ENCODE peak calls at places on chromosomes 5 and 9, in nine cellular contexts. One of them, this sample, is unnamed.

GRCh38 chr5:82406200-82406773 is 128.1 kb upstream of the RPS23 start:
- DNase-seq in skeletal muscle cell: peak; percentile 99
- DNase-seq in SHP77: peak; percentile 14
- DNase-seq in A549: no peak
- DNase-seq in amygdala: no peak
- DNase-seq in NCI-H510A treated with DMSO at 0.1 percent for 48 hours: no peak
- DNase-seq in HEK293T: peak; percentile 60
- DNase-seq in stimulated activated CD8-positive, alpha-beta memory T cell treated with anti-CD3 and anti-CD28 coated beads, Interleukin-15, amount 100 ng/mL, for 4 hours: no peak
- DNase-seq in left lobe of liver: no peak
- DNase-seq in this sample: no peak

GRCh38 chr9:108434502-108434901 is 421.3 kb downstream of the ACTL7B start:
- DNase-seq in skeletal muscle cell: peak; percentile 39
- DNase-seq in SHP77: no peak
- DNase-seq in A549: no peak
- DNase-seq in amygdala: no peak
- DNase-seq in NCI-H510A treated with DMSO at 0.1 percent for 48 hours: no peak
- DNase-seq in HEK293T: no peak
- DNase-seq in stimulated activated CD8-positive, alpha-beta memory T cell treated with anti-CD3 and anti-CD28 coated beads, Interleukin-15, amount 100 ng/mL, for 4 hours: no peak
- DNase-seq in left lobe of liver: no peak
- DNase-seq in this sample: no peak

GRCh38 chr9:102054811-102055210 is 316.4 kb upstream of the GRIN3A start:
- DNase-seq in skeletal muscle cell: no peak
- DNase-seq in SHP77: no peak
- DNase-seq in A549: no peak
- DNase-seq in amygdala: no peak
- DNase-seq in NCI-H510A treated with DMSO at 0.1 percent for 48 hours: no peak
- DNase-seq in HEK293T: no peak
- DNase-seq in stimulated activated CD8-positive, alpha-beta memory T cell treated with anti-CD3 and anti-CD28 coated beads, Interleukin-15, amount 100 ng/mL, for 4 hours: no peak
- DNase-seq in left lobe of liver: no peak
- DNase-seq in this sample: no peak

GRCh38 chr9:87950765-87951488 is 23.4 kb downstream of the CDK20 start:
- DNase-seq in skeletal muscle cell: no peak
- DNase-seq in SHP77: peak; percentile 19
- DNase-seq in A549: peak; percentile 31
- DNase-seq in amygdala: no peak
- DNase-seq in NCI-H510A treated with DMSO at 0.1 percent for 48 hours: no peak
- DNase-seq in HEK293T: peak; percentile 67
- DNase-seq in stimulated activated CD8-positive, alpha-beta memory T cell treated with anti-CD3 and anti-CD28 coated beads, Interleukin-15, amount 100 ng/mL, for 4 hours: no peak
- DNase-seq in left lobe of liver: no peak
- DNase-seq in this sample: peak; percentile 52

GRCh38 chr9:137672907-137673791 is 54.3 kb downstream of the EHMT1 start:
- DNase-seq in skeletal muscle cell: peak; percentile 41
- DNase-seq in SHP77: peak; percentile 49
- DNase-seq in A549: peak; percentile 67
- DNase-seq in amygdala: no peak
- DNase-seq in NCI-H510A treated with DMSO at 0.1 percent for 48 hours: peak; percentile 84
- DNase-seq in HEK293T: peak; percentile 70
- DNase-seq in stimulated activated CD8-positive, alpha-beta memory T cell treated with anti-CD3 and anti-CD28 coated beads, Interleukin-15, amount 100 ng/mL, for 4 hours: no peak
- DNase-seq in left lobe of liver: no peak
- DNase-seq in this sample: peak; percentile 85

GRCh38 chr9:126624453-126624872 is 10.7 kb downstream of the LMX1B start:
- DNase-seq in skeletal muscle cell: no peak
- DNase-seq in SHP77: no peak
- DNase-seq in A549: no peak
- DNase-seq in amygdala: no peak
- DNase-seq in NCI-H510A treated with DMSO at 0.1 percent for 48 hours: no peak
- DNase-seq in HEK293T: no peak
- DNase-seq in stimulated activated CD8-positive, alpha-beta memory T cell treated with anti-CD3 and anti-CD28 coated beads, Interleukin-15, amount 100 ng/mL, for 4 hours: no peak
- DNase-seq in left lobe of liver: no peak
- DNase-seq in this sample: no peak

GRCh38 chr5:158958048-158958994 is 141.4 kb downstream of the EBF1 start:
- DNase-seq in skeletal muscle cell: no peak
- DNase-seq in SHP77: no peak
- DNase-seq in A549: no peak
- DNase-seq in amygdala: no peak
- DNase-seq in NCI-H510A treated with DMSO at 0.1 percent for 48 hours: no peak
- DNase-seq in HEK293T: no peak
- DNase-seq in stimulated activated CD8-positive, alpha-beta memory T cell treated with anti-CD3 and anti-CD28 coated beads, Interleukin-15, amount 100 ng/mL, for 4 hours: no peak
- DNase-seq in left lobe of liver: no peak
- DNase-seq in this sample: no peak

GRCh38 chr9:4301302-4301701 is 1.4 kb upstream of the GLIS3 start:
- DNase-seq in skeletal muscle cell: peak; percentile 97
- DNase-seq in SHP77: no peak
- DNase-seq in A549: no peak
- DNase-seq in amygdala: no peak
- DNase-seq in NCI-H510A treated with DMSO at 0.1 percent for 48 hours: no peak
- DNase-seq in HEK293T: no peak
- DNase-seq in stimulated activated CD8-positive, alpha-beta memory T cell treated with anti-CD3 and anti-CD28 coated beads, Interleukin-15, amount 100 ng/mL, for 4 hours: no peak
- DNase-seq in left lobe of liver: no peak
- DNase-seq in this sample: no peak

GRCh38 chr5:402615-403359 is 40.2 kb upstream of the EXOC3 start:
- DNase-seq in skeletal muscle cell: no peak
- DNase-seq in SHP77: no peak
- DNase-seq in A549: no peak
- DNase-seq in amygdala: no peak
- DNase-seq in NCI-H510A treated with DMSO at 0.1 percent for 48 hours: no peak
- DNase-seq in HEK293T: no peak
- DNase-seq in stimulated activated CD8-positive, alpha-beta memory T cell treated with anti-CD3 and anti-CD28 coated beads, Interleukin-15, amount 100 ng/mL, for 4 hours: no peak
- DNase-seq in left lobe of liver: no peak
- DNase-seq in this sample: no peak

GRCh38 chr5:149039501-149039900 is 23.4 kb downstream of the SH3TC2 start:
- DNase-seq in skeletal muscle cell: no peak
- DNase-seq in SHP77: no peak
- DNase-seq in A549: no peak
- DNase-seq in amygdala: no peak
- DNase-seq in NCI-H510A treated with DMSO at 0.1 percent for 48 hours: no peak
- DNase-seq in HEK293T: no peak
- DNase-seq in stimulated activated CD8-positive, alpha-beta memory T cell treated with anti-CD3 and anti-CD28 coated beads, Interleukin-15, amount 100 ng/mL, for 4 hours: no peak
- DNase-seq in left lobe of liver: no peak
- DNase-seq in this sample: no peak

GRCh38 chr5:172602712-172603289 is 38.3 kb upstream of the NEURL1B start:
- DNase-seq in skeletal muscle cell: no peak
- DNase-seq in SHP77: no peak
- DNase-seq in A549: no peak
- DNase-seq in amygdala: no peak
- DNase-seq in NCI-H510A treated with DMSO at 0.1 percent for 48 hours: no peak
- DNase-seq in HEK293T: no peak
- DNase-seq in stimulated activated CD8-positive, alpha-beta memory T cell treated with anti-CD3 and anti-CD28 coated beads, Interleukin-15, amount 100 ng/mL, for 4 hours: no peak
- DNase-seq in left lobe of liver: no peak
- DNase-seq in this sample: no peak

GRCh38 chr9:89935115-89935514 is 330.3 kb downstream of the GADD45G start:
- DNase-seq in skeletal muscle cell: no peak
- DNase-seq in SHP77: no peak
- DNase-seq in A549: no peak
- DNase-seq in amygdala: no peak
- DNase-seq in NCI-H510A treated with DMSO at 0.1 percent for 48 hours: peak; percentile 74
- DNase-seq in HEK293T: no peak
- DNase-seq in stimulated activated CD8-positive, alpha-beta memory T cell treated with anti-CD3 and anti-CD28 coated beads, Interleukin-15, amount 100 ng/mL, for 4 hours: no peak
- DNase-seq in left lobe of liver: no peak
- DNase-seq in this sample: no peak

GRCh38 chr5:131272365-131273123 is 8.7 kb downstream of the CDC42SE2 start:
- DNase-seq in skeletal muscle cell: no peak
- DNase-seq in SHP77: no peak
- DNase-seq in A549: no peak
- DNase-seq in amygdala: no peak
- DNase-seq in NCI-H510A treated with DMSO at 0.1 percent for 48 hours: no peak
- DNase-seq in HEK293T: no peak
- DNase-seq in stimulated activated CD8-positive, alpha-beta memory T cell treated with anti-CD3 and anti-CD28 coated beads, Interleukin-15, amount 100 ng/mL, for 4 hours: no peak
- DNase-seq in left lobe of liver: no peak
- DNase-seq in this sample: no peak

GRCh38 chr9:106619211-106619610 is 243.8 kb upstream of the ZNF462 start:
- DNase-seq in skeletal muscle cell: peak; percentile 80
- DNase-seq in SHP77: no peak
- DNase-seq in A549: no peak
- DNase-seq in amygdala: no peak
- DNase-seq in NCI-H510A treated with DMSO at 0.1 percent for 48 hours: no peak
- DNase-seq in HEK293T: no peak
- DNase-seq in stimulated activated CD8-positive, alpha-beta memory T cell treated with anti-CD3 and anti-CD28 coated beads, Interleukin-15, amount 100 ng/mL, for 4 hours: no peak
- DNase-seq in left lobe of liver: no peak
- DNase-seq in this sample: no peak

GRCh38 chr5:9898319-9898718 is 268.2 kb upstream of the TAS2R1 start:
- DNase-seq in skeletal muscle cell: peak; percentile 13
- DNase-seq in SHP77: peak; percentile 15
- DNase-seq in A549: peak; percentile 8
- DNase-seq in amygdala: no peak
- DNase-seq in NCI-H510A treated with DMSO at 0.1 percent for 48 hours: peak; percentile 5
- DNase-seq in HEK293T: no peak
- DNase-seq in stimulated activated CD8-positive, alpha-beta memory T cell treated with anti-CD3 and anti-CD28 coated beads, Interleukin-15, amount 100 ng/mL, for 4 hours: no peak
- DNase-seq in left lobe of liver: no peak
- DNase-seq in this sample: peak; percentile 36

GRCh38 chr5:108212775-108213346 is 169.0 kb downstream of the FBXL17 start:
- DNase-seq in skeletal muscle cell: peak; percentile 19
- DNase-seq in SHP77: peak; percentile 4
- DNase-seq in A549: no peak
- DNase-seq in amygdala: no peak
- DNase-seq in NCI-H510A treated with DMSO at 0.1 percent for 48 hours: peak; percentile 21
- DNase-seq in HEK293T: no peak
- DNase-seq in stimulated activated CD8-positive, alpha-beta memory T cell treated with anti-CD3 and anti-CD28 coated beads, Interleukin-15, amount 100 ng/mL, for 4 hours: no peak
- DNase-seq in left lobe of liver: no peak
- DNase-seq in this sample: no peak

GRCh38 chr9:82606761-82607382 is 456.1 kb downstream of the RASEF start:
- DNase-seq in skeletal muscle cell: peak; percentile 21
- DNase-seq in SHP77: no peak
- DNase-seq in A549: peak; percentile 32
- DNase-seq in amygdala: no peak
- DNase-seq in NCI-H510A treated with DMSO at 0.1 percent for 48 hours: peak; percentile 48
- DNase-seq in HEK293T: peak; percentile 53
- DNase-seq in stimulated activated CD8-positive, alpha-beta memory T cell treated with anti-CD3 and anti-CD28 coated beads, Interleukin-15, amount 100 ng/mL, for 4 hours: no peak
- DNase-seq in left lobe of liver: peak; percentile 58
- DNase-seq in this sample: peak; percentile 49

GRCh38 chr5:132226516-132227234 is 978 bp downstream of the P4HA2 start:
- DNase-seq in skeletal muscle cell: no peak
- DNase-seq in SHP77: no peak
- DNase-seq in A549: no peak
- DNase-seq in amygdala: no peak
- DNase-seq in NCI-H510A treated with DMSO at 0.1 percent for 48 hours: no peak
- DNase-seq in HEK293T: no peak
- DNase-seq in stimulated activated CD8-positive, alpha-beta memory T cell treated with anti-CD3 and anti-CD28 coated beads, Interleukin-15, amount 100 ng/mL, for 4 hours: no peak
- DNase-seq in left lobe of liver: no peak
- DNase-seq in this sample: no peak

GRCh38 chr5:135211083-135211790 is 177.2 kb upstream of the PITX1 start:
- DNase-seq in skeletal muscle cell: no peak
- DNase-seq in SHP77: no peak
- DNase-seq in A549: no peak
- DNase-seq in amygdala: no peak
- DNase-seq in NCI-H510A treated with DMSO at 0.1 percent for 48 hours: no peak
- DNase-seq in HEK293T: no peak
- DNase-seq in stimulated activated CD8-positive, alpha-beta memory T cell treated with anti-CD3 and anti-CD28 coated beads, Interleukin-15, amount 100 ng/mL, for 4 hours: no peak
- DNase-seq in left lobe of liver: no peak
- DNase-seq in this sample: no peak

GRCh38 chr5:37696190-37697021 is 143.4 kb downstream of the GDNF start:
- DNase-seq in skeletal muscle cell: peak; percentile 30
- DNase-seq in SHP77: no peak
- DNase-seq in A549: no peak
- DNase-seq in amygdala: no peak
- DNase-seq in NCI-H510A treated with DMSO at 0.1 percent for 48 hours: no peak
- DNase-seq in HEK293T: no peak
- DNase-seq in stimulated activated CD8-positive, alpha-beta memory T cell treated with anti-CD3 and anti-CD28 coated beads, Interleukin-15, amount 100 ng/mL, for 4 hours: no peak
- DNase-seq in left lobe of liver: no peak
- DNase-seq in this sample: no peak

GRCh38 chr9:108972626-108973209 is 38.5 kb downstream of the ABITRAM start:
- DNase-seq in skeletal muscle cell: peak; percentile 7
- DNase-seq in SHP77: no peak
- DNase-seq in A549: no peak
- DNase-seq in amygdala: no peak
- DNase-seq in NCI-H510A treated with DMSO at 0.1 percent for 48 hours: no peak
- DNase-seq in HEK293T: no peak
- DNase-seq in stimulated activated CD8-positive, alpha-beta memory T cell treated with anti-CD3 and anti-CD28 coated beads, Interleukin-15, amount 100 ng/mL, for 4 hours: no peak
- DNase-seq in left lobe of liver: no peak
- DNase-seq in this sample: no peak

GRCh38 chr9:973295-973842 is 3.1 kb upstream of the DMRT3 start:
- DNase-seq in skeletal muscle cell: no peak
- DNase-seq in SHP77: no peak
- DNase-seq in A549: no peak
- DNase-seq in amygdala: no peak
- DNase-seq in NCI-H510A treated with DMSO at 0.1 percent for 48 hours: no peak
- DNase-seq in HEK293T: no peak
- DNase-seq in stimulated activated CD8-positive, alpha-beta memory T cell treated with anti-CD3 and anti-CD28 coated beads, Interleukin-15, amount 100 ng/mL, for 4 hours: no peak
- DNase-seq in left lobe of liver: no peak
- DNase-seq in this sample: no peak

GRCh38 chr9:32427111-32427873 is 42.8 kb downstream of the ACO1 start:
- DNase-seq in skeletal muscle cell: no peak
- DNase-seq in SHP77: no peak
- DNase-seq in A549: no peak
- DNase-seq in amygdala: no peak
- DNase-seq in NCI-H510A treated with DMSO at 0.1 percent for 48 hours: no peak
- DNase-seq in HEK293T: no peak
- DNase-seq in stimulated activated CD8-positive, alpha-beta memory T cell treated with anti-CD3 and anti-CD28 coated beads, Interleukin-15, amount 100 ng/mL, for 4 hours: no peak
- DNase-seq in left lobe of liver: peak; percentile 77
- DNase-seq in this sample: no peak

GRCh38 chr5:6781711-6782110 is 68.5 kb downstream of the TENT4A start:
- DNase-seq in skeletal muscle cell: no peak
- DNase-seq in SHP77: no peak
- DNase-seq in A549: no peak
- DNase-seq in amygdala: no peak
- DNase-seq in NCI-H510A treated with DMSO at 0.1 percent for 48 hours: no peak
- DNase-seq in HEK293T: no peak
- DNase-seq in stimulated activated CD8-positive, alpha-beta memory T cell treated with anti-CD3 and anti-CD28 coated beads, Interleukin-15, amount 100 ng/mL, for 4 hours: no peak
- DNase-seq in left lobe of liver: no peak
- DNase-seq in this sample: no peak

GRCh38 chr5:132439521-132440206 is 50.9 kb downstream of the IRF1 start:
- DNase-seq in skeletal muscle cell: peak; percentile 87
- DNase-seq in SHP77: no peak
- DNase-seq in A549: no peak
- DNase-seq in amygdala: peak; percentile 14
- DNase-seq in NCI-H510A treated with DMSO at 0.1 percent for 48 hours: no peak
- DNase-seq in HEK293T: no peak
- DNase-seq in stimulated activated CD8-positive, alpha-beta memory T cell treated with anti-CD3 and anti-CD28 coated beads, Interleukin-15, amount 100 ng/mL, for 4 hours: no peak
- DNase-seq in left lobe of liver: no peak
- DNase-seq in this sample: no peak

GRCh38 chr9:100466171-100466827 is 6.7 kb upstream of the TMEFF1 start:
- DNase-seq in skeletal muscle cell: no peak
- DNase-seq in SHP77: no peak
- DNase-seq in A549: no peak
- DNase-seq in amygdala: no peak
- DNase-seq in NCI-H510A treated with DMSO at 0.1 percent for 48 hours: no peak
- DNase-seq in HEK293T: no peak
- DNase-seq in stimulated activated CD8-positive, alpha-beta memory T cell treated with anti-CD3 and anti-CD28 coated beads, Interleukin-15, amount 100 ng/mL, for 4 hours: no peak
- DNase-seq in left lobe of liver: no peak
- DNase-seq in this sample: no peak

GRCh38 chr5:39757121-39757520 is 332.3 kb upstream of the DAB2 start:
- DNase-seq in skeletal muscle cell: peak; percentile 51
- DNase-seq in SHP77: no peak
- DNase-seq in A549: no peak
- DNase-seq in amygdala: no peak
- DNase-seq in NCI-H510A treated with DMSO at 0.1 percent for 48 hours: no peak
- DNase-seq in HEK293T: no peak
- DNase-seq in stimulated activated CD8-positive, alpha-beta memory T cell treated with anti-CD3 and anti-CD28 coated beads, Interleukin-15, amount 100 ng/mL, for 4 hours: no peak
- DNase-seq in left lobe of liver: no peak
- DNase-seq in this sample: no peak

GRCh38 chr9:129170229-129170628 is 7.8 kb downstream of the IER5L start:
- DNase-seq in skeletal muscle cell: no peak
- DNase-seq in SHP77: no peak
- DNase-seq in A549: no peak
- DNase-seq in amygdala: no peak
- DNase-seq in NCI-H510A treated with DMSO at 0.1 percent for 48 hours: no peak
- DNase-seq in HEK293T: no peak
- DNase-seq in stimulated activated CD8-positive, alpha-beta memory T cell treated with anti-CD3 and anti-CD28 coated beads, Interleukin-15, amount 100 ng/mL, for 4 hours: no peak
- DNase-seq in left lobe of liver: no peak
- DNase-seq in this sample: no peak

GRCh38 chr9:137406876-137407589 is 15.9 kb downstream of the EXD3 start:
- DNase-seq in skeletal muscle cell: no peak
- DNase-seq in SHP77: peak; percentile 42
- DNase-seq in A549: peak; percentile 64
- DNase-seq in amygdala: no peak
- DNase-seq in NCI-H510A treated with DMSO at 0.1 percent for 48 hours: peak; percentile 43
- DNase-seq in HEK293T: peak; percentile 81
- DNase-seq in stimulated activated CD8-positive, alpha-beta memory T cell treated with anti-CD3 and anti-CD28 coated beads, Interleukin-15, amount 100 ng/mL, for 4 hours: peak; percentile 44
- DNase-seq in left lobe of liver: peak; percentile 63
- DNase-seq in this sample: peak; percentile 98

GRCh38 chr5:56010431-56010830 is 15.7 kb upstream of the IL6ST start:
- DNase-seq in skeletal muscle cell: no peak
- DNase-seq in SHP77: no peak
- DNase-seq in A549: no peak
- DNase-seq in amygdala: no peak
- DNase-seq in NCI-H510A treated with DMSO at 0.1 percent for 48 hours: no peak
- DNase-seq in HEK293T: no peak
- DNase-seq in stimulated activated CD8-positive, alpha-beta memory T cell treated with anti-CD3 and anti-CD28 coated beads, Interleukin-15, amount 100 ng/mL, for 4 hours: no peak
- DNase-seq in left lobe of liver: no peak
- DNase-seq in this sample: no peak